ENCODE peak calls at places on chromosome 20, in six cellular contexts. One of them, this sample, is unnamed.

GRCh38 chr20:58001381-58001780 is 227.1 kb downstream of the ANKRD60 start:
- DNase-seq in colonic mucosa: no peak
- DNase-seq in NCI-H2081: no peak
- DNase-seq in MG63: no peak
- DNase-seq in stimulated activated naive B cell treated with anti-CD40 and anti-IgM and Interleukin-4, amounts not matched to agents 10 μg/mL and 1 μg/mL and 100 μg/mL, for 72 hours: no peak
- DNase-seq in fibroblast of mammary gland: no peak
- DNase-seq in this sample: no peak

GRCh38 chr20:11376998-11377397 is 540.7 kb upstream of the BTBD3 start:
- DNase-seq in stimulated activated naive B cell treated with anti-CD40 and anti-IgM and Interleukin-4, amounts not matched to agents 10 μg/mL and 1 μg/mL and 100 μg/mL, for 72 hours: no peak
- DNase-seq in MG63: peak
- DNase-seq in fibroblast of mammary gland: peak
- DNase-seq in NCI-H2081: no peak
- DNase-seq in colonic mucosa: no peak
- DNase-seq in this sample: peak

GRCh38 chr20:63290677-63291472 is 2.1 kb upstream of the COL20A1 start:
- DNase-seq in stimulated activated naive B cell treated with anti-CD40 and anti-IgM and Interleukin-4, amounts not matched to agents 10 μg/mL and 1 μg/mL and 100 μg/mL, for 72 hours: peak
- DNase-seq in fibroblast of mammary gland: peak
- DNase-seq in colonic mucosa: peak
- DNase-seq in NCI-H2081: peak
- DNase-seq in MG63: peak
- DNase-seq in this sample: peak

GRCh38 chr20:34948030-34948429 is 7.6 kb downstream of the GSS start:
- DNase-seq in fibroblast of mammary gland: peak
- DNase-seq in stimulated activated naive B cell treated with anti-CD40 and anti-IgM and Interleukin-4, amounts not matched to agents 10 μg/mL and 1 μg/mL and 100 μg/mL, for 72 hours: no peak
- DNase-seq in colonic mucosa: no peak
- DNase-seq in NCI-H2081: no peak
- DNase-seq in MG63: no peak
- DNase-seq in this sample: peak

GRCh38 chr20:54100563-54100962 is 30.2 kb upstream of the BCAS1 start:
- DNase-seq in colonic mucosa: no peak
- DNase-seq in NCI-H2081: no peak
- DNase-seq in MG63: no peak
- DNase-seq in stimulated activated naive B cell treated with anti-CD40 and anti-IgM and Interleukin-4, amounts not matched to agents 10 μg/mL and 1 μg/mL and 100 μg/mL, for 72 hours: no peak
- DNase-seq in fibroblast of mammary gland: no peak
- DNase-seq in this sample: peak

GRCh38 chr20:57717797-57718196 is 8.0 kb upstream of the PMEPA1 start:
- DNase-seq in NCI-H2081: no peak
- DNase-seq in colonic mucosa: no peak
- DNase-seq in stimulated activated naive B cell treated with anti-CD40 and anti-IgM and Interleukin-4, amounts not matched to agents 10 μg/mL and 1 μg/mL and 100 μg/mL, for 72 hours: no peak
- DNase-seq in MG63: peak
- DNase-seq in fibroblast of mammary gland: no peak
- DNase-seq in this sample: peak

GRCh38 chr20:38804682-38805501 is 605 bp upstream of the PPP1R16B start:
- DNase-seq in MG63: no peak
- DNase-seq in NCI-H2081: no peak
- DNase-seq in fibroblast of mammary gland: no peak
- DNase-seq in stimulated activated naive B cell treated with anti-CD40 and anti-IgM and Interleukin-4, amounts not matched to agents 10 μg/mL and 1 μg/mL and 100 μg/mL, for 72 hours: peak
- DNase-seq in colonic mucosa: peak
- DNase-seq in this sample: no peak

GRCh38 chr20:17641993-17642392 is 40.0 kb downstream of the RRBP1 start:
- DNase-seq in NCI-H2081: no peak
- DNase-seq in fibroblast of mammary gland: no peak
- DNase-seq in colonic mucosa: no peak
- DNase-seq in MG63: no peak
- DNase-seq in stimulated activated naive B cell treated with anti-CD40 and anti-IgM and Interleukin-4, amounts not matched to agents 10 μg/mL and 1 μg/mL and 100 μg/mL, for 72 hours: no peak
- DNase-seq in this sample: no peak

GRCh38 chr20:37600486-37600885 is 72.8 kb upstream of the BLCAP start:
- DNase-seq in MG63: no peak
- DNase-seq in NCI-H2081: no peak
- DNase-seq in fibroblast of mammary gland: no peak
- DNase-seq in colonic mucosa: no peak
- DNase-seq in stimulated activated naive B cell treated with anti-CD40 and anti-IgM and Interleukin-4, amounts not matched to agents 10 μg/mL and 1 μg/mL and 100 μg/mL, for 72 hours: no peak
- DNase-seq in this sample: no peak

GRCh38 chr20:46364670-46365482 is 41.5 kb downstream of the ELMO2 start:
- DNase-seq in fibroblast of mammary gland: peak
- DNase-seq in stimulated activated naive B cell treated with anti-CD40 and anti-IgM and Interleukin-4, amounts not matched to agents 10 μg/mL and 1 μg/mL and 100 μg/mL, for 72 hours: no peak
- DNase-seq in MG63: peak
- DNase-seq in colonic mucosa: no peak
- DNase-seq in NCI-H2081: no peak
- DNase-seq in this sample: no peak

This sample was measured in amniotic epithelial cell.